ENCODE peak calls at places on chromosomes 11 and 22, in six cellular contexts. Y is esophagus squamous epithelium, E is prostate gland, N is cardiac muscle cell, V is pancreas, Z is Peyer's patch. G is an unnamed sample. For H3K4me1, the result is how much of the 10 kb centered on the place peaks cover.

GRCh38 chr22:42299586-42300285 is 29.3 kb upstream of the TCF20 start:
- DNase-seq in V (no peak), Z (peak), E (no peak), Y (no peak), N (peak), G (no peak)

GRCh38 chr22:29031236-29031982 is 30.2 kb downstream of the C22orf31 start:
- DNase-seq in E (peak), Z (no peak), Y (no peak), V (peak), N (peak), G (peak)

GRCh38 chr22:19139974-19140373 is 4.5 kb downstream of the ESS2 start:
- DNase-seq in Z (no peak), E (no peak), N (no peak), V (no peak), Y (no peak), G (no peak)

GRCh38 chr11:19715373-19715772 is 2.7 kb downstream of the NAV2 start:
- DNase-seq in N (no peak), V (no peak), Z (no peak), E (no peak), Y (no peak), G (no peak)

GRCh38 chr11:114259551-114259983 is 36.6 kb upstream of the NNMT start:
- DNase-seq in Y (no peak), E (no peak), N (no peak), V (no peak), Z (peak), G (no peak)

GRCh38 chr22:30602049-30602448 is 4.9 kb upstream of the TCN2 start:
- DNase-seq in E (no peak), N (peak), V (no peak), Z (no peak), Y (no peak), G (no peak)

GRCh38 chr11:4191031-4191571 is 96.5 kb downstream of the RRM1 start:
- DNase-seq in E (peak), N (no peak), V (peak), Z (no peak), Y (no peak), G (no peak)

GRCh38 chr11:14264966-14265365 is 94.0 kb downstream of the RRAS2 start:
- DNase-seq in N (no peak), Z (no peak), E (no peak), Y (no peak), V (no peak), G (no peak)

GRCh38 chr11:131495417-131495816 is 125.0 kb downstream of the NTM start:
- DNase-seq in Y (no peak), N (no peak), Z (no peak), E (no peak), V (peak), G (no peak)

GRCh38 chr11:12247543-12248287 is 129.7 kb upstream of the PARVA start:
- DNase-seq in Z (no peak), V (no peak), E (no peak), N (no peak), Y (no peak), G (no peak)

GRCh38 chr11:60396790-60397189 is 531 bp downstream of the MS4A14 start:
- DNase-seq in N (no peak), Z (peak), Y (no peak), E (no peak), V (no peak), G (no peak)

GRCh38 chr22:24410110-24410856 is 17.1 kb upstream of the ADORA2A start:
- DNase-seq in Y (no peak), V (no peak), Z (no peak), N (no peak), E (no peak), G (no peak)

GRCh38 chr22:36016656-36017055 is 12.0 kb downstream of the RBFOX2 start:
- DNase-seq in E (no peak), Y (no peak), Z (no peak), N (no peak), V (no peak), G (no peak)

GRCh38 chr11:16759857-16760256 is 21.4 kb downstream of the C11orf58 start:
- DNase-seq in Z (no peak), Y (no peak), E (no peak), V (no peak), N (no peak), G (no peak)

GRCh38 chr11:93654266-93654665 is 7.2 kb upstream of the CEP295 start:
- DNase-seq in N (no peak), V (no peak), Y (no peak), E (no peak), Z (no peak), G (no peak)

GRCh38 chr11:64832467-64833197 is 11.8 kb downstream of the CDC42BPG start:
- DNase-seq in Z (no peak), N (no peak), E (no peak), V (peak), Y (no peak), G (no peak)

DNA sequence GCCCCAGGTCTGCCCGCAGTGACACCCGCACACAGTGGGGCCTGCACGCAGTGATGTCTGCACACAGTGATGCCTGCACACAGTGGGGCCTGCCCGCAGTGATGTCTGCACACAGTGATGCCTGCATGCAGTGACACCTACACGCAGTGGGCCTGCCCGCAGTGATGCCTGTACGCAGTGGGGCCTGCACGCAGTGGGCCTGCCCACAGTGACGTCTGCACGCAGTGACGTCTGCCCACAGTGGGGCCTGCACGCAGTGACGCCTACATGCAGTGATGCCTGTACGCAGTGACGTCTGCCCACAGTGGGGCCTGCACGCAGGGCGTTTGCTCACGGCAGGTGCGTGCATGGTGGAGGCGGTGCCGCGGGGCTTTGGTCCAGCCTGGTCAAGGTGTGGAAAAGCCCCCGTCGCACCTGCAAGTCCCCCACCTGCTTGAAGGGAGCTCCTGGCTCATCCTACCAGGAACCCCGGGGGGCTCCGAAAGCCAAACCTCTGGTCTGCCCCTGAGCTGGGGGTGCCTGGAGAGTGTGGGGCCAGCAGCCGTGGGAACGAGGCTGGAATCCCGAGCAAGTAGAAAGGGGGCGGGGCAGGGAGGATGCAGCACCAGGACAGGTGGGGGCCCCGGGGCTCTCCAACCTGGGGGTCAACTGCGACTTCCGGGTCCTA is 8.9 kb upstream of the SYT8 start:
- DNase-seq in V (no peak), Y (no peak), Z (no peak), N (no peak), E (no peak), G (no peak)
- H3K4me1 ChIP-seq in V (under half), Y (under half), Z (under half), N (under half), E (under half), G (under half)

DNA sequence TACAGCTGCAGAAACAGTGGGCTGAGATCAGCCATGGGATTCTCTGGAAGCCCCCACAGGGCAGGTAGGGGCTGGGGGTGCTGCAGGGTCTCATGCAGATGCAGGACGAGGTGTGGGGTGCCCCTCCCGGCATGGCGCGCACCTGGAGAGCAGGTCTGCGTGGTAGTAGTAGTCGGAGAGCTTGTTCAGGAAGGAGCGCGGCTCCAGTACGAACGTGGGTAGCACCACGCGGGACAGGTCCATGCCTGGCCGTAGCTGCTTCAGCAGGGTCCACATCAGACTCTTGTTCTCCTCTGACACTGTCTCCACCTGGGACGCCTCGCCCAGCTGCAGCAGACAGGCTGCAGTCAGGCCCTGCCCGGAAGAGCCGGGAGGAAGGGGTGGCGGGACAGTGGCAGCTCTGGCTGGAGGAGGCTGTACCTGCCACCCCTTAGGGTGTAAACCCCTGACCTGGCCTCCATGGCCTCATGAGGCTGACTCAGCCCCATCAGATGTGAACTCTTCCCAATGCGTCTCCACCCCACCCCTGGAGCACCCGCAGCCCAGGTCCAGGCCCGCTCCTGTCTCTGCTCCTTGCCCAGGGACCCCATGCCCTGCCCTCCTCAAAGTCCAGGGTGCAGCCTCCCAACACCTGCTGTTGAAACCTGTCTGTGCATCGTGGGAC is 47.0 kb upstream of the CARS1 start:
- DNase-seq in Y (no peak), E (no peak), N (no peak), Z (no peak), V (no peak), G (no peak)
- H3K4me1 ChIP-seq in Y (under half), E (under half), N (under half), Z (under half), V (under half), G (under half)

DNA sequence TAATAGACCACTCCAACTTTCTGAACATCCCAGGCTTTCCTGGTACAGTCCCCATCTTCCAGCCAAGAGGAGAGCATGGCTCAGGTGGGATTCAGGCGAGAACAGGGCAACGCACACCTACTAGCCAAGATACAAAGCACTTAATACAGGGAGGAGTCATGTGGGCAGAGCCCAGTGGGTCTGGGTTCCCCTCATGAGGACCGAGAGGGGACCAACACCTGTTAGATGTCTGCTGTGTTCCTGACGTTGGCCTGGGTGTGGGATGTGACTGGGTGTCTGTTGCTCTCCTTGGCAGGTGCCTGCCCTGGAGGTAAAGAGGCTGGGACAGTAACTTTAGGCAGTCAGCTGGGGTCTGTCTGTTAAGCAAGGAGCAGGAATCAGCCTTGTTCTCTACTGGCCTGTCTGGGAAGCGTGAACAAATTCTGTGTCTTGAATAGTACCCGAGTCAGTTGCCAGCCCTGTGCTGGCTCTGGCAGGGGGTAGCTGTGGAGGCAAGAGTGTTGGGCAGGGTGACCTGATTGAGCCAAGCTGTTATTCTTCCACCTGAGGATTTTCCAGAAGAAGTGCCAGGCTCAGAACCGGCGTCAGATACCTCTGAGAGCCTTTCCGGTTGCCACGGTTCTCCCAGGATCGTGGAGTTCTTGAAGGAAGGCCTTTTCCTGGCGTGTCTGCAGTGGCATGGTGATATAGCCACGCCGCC is 56.3 kb downstream of the BCR start:
- DNase-seq in E (no peak), Z (no peak), Y (no peak), V (no peak), N (no peak), G (no peak)
- H3K4me1 ChIP-seq in E (under half), Z (under half), Y (under half), V (under half), N (under half), G (under half)

DNA sequence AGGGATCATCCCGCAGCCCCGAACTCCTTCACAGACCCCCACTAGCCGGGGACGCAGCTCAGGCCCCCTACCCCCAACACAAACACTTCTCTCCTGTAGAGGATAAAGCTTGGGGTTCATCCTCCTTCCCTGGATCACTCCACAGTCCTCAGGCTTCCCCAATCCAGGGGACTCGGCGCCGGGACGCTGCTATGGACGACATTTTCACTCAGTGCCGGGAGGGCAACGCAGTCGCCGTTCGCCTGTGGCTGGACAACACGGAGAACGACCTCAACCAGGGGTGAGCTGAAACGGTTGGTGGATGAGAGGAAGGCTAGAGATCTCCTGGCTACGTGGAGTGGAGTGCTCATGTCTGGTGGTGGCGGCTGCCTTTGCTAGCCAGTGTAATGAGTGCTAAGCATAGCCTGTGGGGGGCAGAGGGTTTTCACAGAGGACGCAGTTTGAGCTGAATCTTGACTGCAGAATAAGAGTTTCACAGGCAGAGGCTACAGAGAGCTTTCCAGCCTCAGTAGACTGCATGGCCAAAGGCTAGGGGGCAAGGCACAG is 580 bp downstream of the ILK start:
- DNase-seq in V (no peak), N (peak), Y (no peak), E (peak), Z (peak), G (peak)
- H3K4me1 ChIP-seq in V (under half), N (under half), Y (half or more), E (under half), Z (under half), G (under half)

GRCh38 chr11:68468217-68468828 is 7.8 kb downstream of the PPP6R3 start:
- DNase-seq in Z (no peak), E (no peak), N (no peak), Y (no peak), V (no peak), G (no peak)
- H3K4me1 ChIP-seq in Z (under half), E (under half), N (under half), Y (half or more), V (under half), G (under half)

GRCh38 chr11:117303101-117303500 is 12.0 kb downstream of the BACE1-AS start:
- DNase-seq in V (no peak), Y (no peak), E (no peak), N (no peak), Z (no peak), G (no peak)
- H3K4me1 ChIP-seq in V (under half), Y (under half), E (under half), N (under half), Z (under half), G (under half)

DNA sequence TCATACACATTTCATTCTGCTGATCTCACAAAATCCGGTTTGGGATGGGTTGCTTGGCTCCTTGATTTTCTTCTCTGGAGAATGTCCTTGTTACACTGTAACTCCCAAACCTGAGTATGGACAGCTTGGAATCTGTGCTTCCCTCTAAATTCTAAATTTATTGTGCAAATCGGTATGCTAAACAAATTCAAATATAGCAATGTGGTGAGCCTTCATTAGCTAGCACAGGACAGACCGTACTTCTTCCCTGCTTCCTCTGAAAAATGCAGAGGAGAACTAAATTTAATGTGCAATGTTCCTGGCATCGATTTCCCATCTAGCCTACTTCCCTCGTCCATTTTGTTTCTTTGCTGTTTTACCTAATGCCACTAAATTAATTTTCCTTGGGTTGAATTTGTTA is 858.4 kb upstream of the FAT3 start:
- DNase-seq in Z (no peak), N (no peak), E (no peak), V (no peak), Y (no peak), G (no peak)
- H3K4me1 ChIP-seq in Z (under half), N (under half), E (under half), V (under half), Y (under half), G (under half)

GRCh38 chr11:31809543-31809856 is 1.6 kb downstream of the PAX6 start:
- DNase-seq in Y (no peak), Z (no peak), E (no peak), V (no peak), N (no peak), G (no peak)
- H3K4me1 ChIP-seq in Y (half or more), Z (under half), E (under half), V (under half), N (under half), G (under half)

DNA sequence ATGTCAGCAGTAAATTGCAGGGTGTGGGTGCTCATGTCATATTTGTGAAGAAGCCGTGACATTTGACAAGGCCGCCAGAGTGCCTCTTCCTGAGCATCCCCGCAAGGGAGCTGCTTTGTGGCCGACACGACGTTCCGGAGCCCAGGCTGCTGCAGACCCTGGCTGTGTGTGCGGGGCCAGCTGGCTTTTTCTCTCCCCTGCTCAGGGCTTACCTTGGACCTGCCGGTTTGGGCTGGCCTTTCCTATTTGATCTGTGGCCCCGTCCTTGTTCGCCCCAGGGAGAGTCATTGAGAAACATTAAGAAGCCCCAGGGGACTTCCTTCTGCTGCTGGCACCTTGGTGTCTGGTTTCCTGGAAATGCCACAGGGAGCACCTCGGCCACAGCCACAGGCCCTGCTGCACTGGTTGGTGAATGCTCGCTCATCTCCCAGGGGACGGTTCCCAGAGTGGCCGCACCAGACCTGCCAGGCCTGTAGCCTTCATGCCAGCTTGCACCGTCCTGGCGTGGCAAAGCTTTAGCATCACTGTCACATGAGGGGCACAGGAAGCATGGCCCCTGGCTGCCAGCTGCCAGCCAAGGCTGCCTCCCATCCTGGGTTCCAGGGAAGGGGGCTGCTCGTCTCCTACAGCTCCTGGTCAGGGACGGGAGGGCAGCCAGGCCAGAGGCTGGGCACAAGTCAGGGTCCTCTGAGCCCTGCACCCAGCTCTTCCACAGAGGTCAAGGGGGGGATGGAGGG is 5.4 kb downstream of the GRK2 start:
- DNase-seq in E (no peak), Z (peak), Y (no peak), N (no peak), V (peak), G (no peak)
- H3K4me1 ChIP-seq in E (half or more), Z (half or more), Y (half or more), N (under half), V (under half), G (under half)

GRCh38 chr22:45225732-45226560 is 14.7 kb downstream of the KIAA0930 start:
- DNase-seq in Z (no peak), E (peak), Y (no peak), V (no peak), N (no peak), G (no peak)

GRCh38 chr22:45229181-45229580 is 11.5 kb downstream of the KIAA0930 start:
- DNase-seq in N (no peak), Y (no peak), Z (no peak), E (no peak), V (no peak), G (no peak)

GRCh38 chr22:45228401-45228754 is 12.3 kb downstream of the KIAA0930 start:
- DNase-seq in N (no peak), Z (no peak), Y (no peak), V (no peak), E (no peak), G (no peak)

GRCh38 chr22:45226681-45227186 is 14.0 kb downstream of the KIAA0930 start:
- DNase-seq in V (no peak), N (no peak), Y (no peak), Z (no peak), E (no peak), G (no peak)

GRCh38 chr22:45227645-45228400 is 12.9 kb downstream of the KIAA0930 start:
- DNase-seq in Y (no peak), N (no peak), E (no peak), V (no peak), Z (no peak), G (no peak)
- H3K4me1 ChIP-seq in Y (under half), N (under half), E (under half), V (under half), Z (under half), G (under half)